ENCODE peak calls at places on chromosomes 13 and 19, in seven cellular contexts. C is stromal cell of bone marrow; K is GOT3; L is activated CD4-positive, alpha-beta T cell treated with anti-CD3 and anti-CD28 coated beads, Interleukin-2, amount 50 U/mL, for 24 hours; V is CD4-positive, alpha-beta T cell; D is foreskin fibroblast; J is effector memory CD8-positive, alpha-beta T cell. A is an unnamed sample.

GRCh38 chr13:40334031-40334430 is 332.4 kb downstream of the FOXO1 start:
- DNase-seq in C (no peak), K (no peak), L (no peak), V (no peak), D (no peak), J (no peak), A (no peak)

GRCh38 chr19:39768811-39769210 is 9.8 kb upstream of the LEUTX start:
- DNase-seq in C (no peak), K (no peak), L (no peak), V (no peak), D (no peak), J (no peak), A (no peak)

GRCh38 chr19:19217110-19217509 is 5.4 kb downstream of the NCAN start:
- DNase-seq in C (no peak), K (no peak), L (no peak), V (no peak), D (peak; percentile 34), J (no peak), A (no peak)

GRCh38 chr19:45595814-45596213 is 6.2 kb downstream of the GPR4 start:
- DNase-seq in C (no peak), K (no peak), L (no peak), V (no peak), D (no peak), J (no peak), A (no peak)

GRCh38 chr19:13401388-13401787 is 104.9 kb downstream of the CACNA1A start:
- DNase-seq in C (peak; percentile 34), K (no peak), L (no peak), V (no peak), D (peak; percentile 44), J (no peak), A (no peak)

GRCh38 chr13:104936304-104936703 is 1599.2 kb downstream of the EFNB2 start:
- DNase-seq in C (no peak), K (no peak), L (no peak), V (no peak), D (no peak), J (no peak), A (no peak)

GRCh38 chr13:93686399-93686798 is 459.8 kb downstream of the GPC6 start:
- DNase-seq in C (no peak), K (no peak), L (no peak), V (no peak), D (no peak), J (no peak), A (no peak)

GRCh38 chr19:2602391-2603181 is 99.9 kb downstream of the GNG7 start:
- DNase-seq in C (peak; percentile 71), K (no peak), L (no peak), V (no peak), D (peak; percentile 97), J (no peak), A (no peak)

GRCh38 chr19:49570997-49571676 is 9.2 kb downstream of the NOSIP start:
- DNase-seq in C (no peak), K (no peak), L (no peak), V (no peak), D (peak; percentile 49), J (no peak), A (peak; percentile 9)

GRCh38 chr19:7963566-7963965 is 20.1 kb upstream of the TIMM44 start:
- DNase-seq in C (no peak), K (no peak), L (no peak), V (no peak), D (no peak), J (no peak), A (no peak)

GRCh38 chr13:28574617-28575142 is 79.8 kb upstream of the FLT1 start:
- DNase-seq in C (peak; percentile 53), K (no peak), L (peak; percentile 17), V (no peak), D (peak; percentile 94), J (no peak), A (peak; percentile 33)

GRCh38 chr13:50617134-50617721 is 226.3 kb downstream of the DLEU7 start:
- DNase-seq in C (peak; percentile 91), K (no peak), L (no peak), V (no peak), D (peak; percentile 93), J (no peak), A (peak; percentile 17)

GRCh38 chr19:15456871-15457700 is 7.3 kb downstream of the RASAL3 start:
- DNase-seq in C (no peak), K (no peak), L (no peak), V (no peak), D (no peak), J (no peak), A (no peak)

GRCh38 chr13:58032676-58033440 is 401.3 kb downstream of the PCDH17 start:
- DNase-seq in C (no peak), K (no peak), L (no peak), V (no peak), D (no peak), J (no peak), A (no peak)

GRCh38 chr13:99984463-99985242 is 3.1 kb downstream of the ZIC2 start:
- DNase-seq in C (no peak), K (no peak), L (no peak), V (no peak), D (no peak), J (no peak), A (no peak)

GRCh38 chr13:33057019-33057785 is 41.0 kb downstream of the KL start:
- DNase-seq in C (no peak), K (no peak), L (no peak), V (no peak), D (peak; percentile 37), J (no peak), A (peak; percentile 28)

GRCh38 chr13:23987331-23987730 is 90.0 kb upstream of the C1QTNF9B start:
- DNase-seq in C (no peak), K (no peak), L (no peak), V (no peak), D (peak; percentile 53), J (no peak), A (no peak)

GRCh38 chr13:50236898-50237318 is 221.7 kb downstream of the KCNRG start:
- DNase-seq in C (no peak), K (no peak), L (peak; percentile 55), V (no peak), D (no peak), J (peak; percentile 41), A (no peak)

GRCh38 chr13:32135655-32136054 is 104.1 kb downstream of the FRY start:
- DNase-seq in C (no peak), K (no peak), L (no peak), V (no peak), D (peak; percentile 70), J (no peak), A (no peak)

GRCh38 chr13:43878897-43879322 is 630 bp downstream of the CCDC122 start:
- DNase-seq in C (peak; percentile 51), K (peak; percentile 62), L (peak; percentile 14), V (no peak), D (peak; percentile 83), J (no peak), A (peak; percentile 41)

GRCh38 chr19:38028913-38029565 is 122.0 kb downstream of the SIPA1L3 start:
- DNase-seq in C (peak; percentile 50), K (no peak), L (no peak), V (no peak), D (no peak), J (no peak), A (peak; percentile 57)

GRCh38 chr19:53504903-53505302 is 33.0 kb upstream of the ZNF331 start:
- DNase-seq in C (no peak), K (no peak), L (no peak), V (no peak), D (peak; percentile 20), J (no peak), A (no peak)

GRCh38 chr13:76812206-76812882 is 73.9 kb downstream of the KCTD12 start:
- DNase-seq in C (peak; percentile 79), K (no peak), L (no peak), V (no peak), D (peak; percentile 96), J (no peak), A (no peak)

GRCh38 chr19:52527954-52528326 is 472 bp downstream of the ZNF808 start:
- DNase-seq in C (no peak), K (no peak), L (no peak), V (no peak), D (peak; percentile 30), J (no peak), A (no peak)

GRCh38 chr13:39635564-39635963 is 19.9 kb upstream of the COG6 start:
- DNase-seq in C (no peak), K (no peak), L (no peak), V (no peak), D (no peak), J (no peak), A (no peak)